ENCODE peak calls at places on chromosomes 13 and 19, in seven cellular contexts. One of them, this sample, is unnamed.

GRCh38 chr13:29733069-29733700 is 117.2 kb downstream of the UBL3 start:
- DNase-seq in M059J: peak; percentile 91
- DNase-seq in C1 segment of cervical spinal cord: no peak
- DNase-seq in iris pigment epithelial cell: no peak
- DNase-seq in A673: no peak
- DNase-seq in CD8-positive, alpha-beta T cell: no peak
- DNase-seq in testis: no peak
- DNase-seq in this sample: no peak

GRCh38 chr13:23748591-23748990 is 140.6 kb downstream of the MIPEP start:
- DNase-seq in M059J: no peak
- DNase-seq in C1 segment of cervical spinal cord: no peak
- DNase-seq in iris pigment epithelial cell: no peak
- DNase-seq in A673: no peak
- DNase-seq in CD8-positive, alpha-beta T cell: no peak
- DNase-seq in testis: no peak
- DNase-seq in this sample: no peak

GRCh38 chr13:42101821-42102580 is 53.6 kb downstream of the DGKH start:
- DNase-seq in M059J: peak; percentile 52
- DNase-seq in C1 segment of cervical spinal cord: no peak
- DNase-seq in iris pigment epithelial cell: no peak
- DNase-seq in A673: no peak
- DNase-seq in CD8-positive, alpha-beta T cell: no peak
- DNase-seq in testis: no peak
- DNase-seq in this sample: no peak

GRCh38 chr13:52830946-52831345 is 17.5 kb downstream of the PCDH8 start:
- DNase-seq in M059J: peak; percentile 8
- DNase-seq in C1 segment of cervical spinal cord: no peak
- DNase-seq in iris pigment epithelial cell: peak; percentile 36
- DNase-seq in A673: no peak
- DNase-seq in CD8-positive, alpha-beta T cell: no peak
- DNase-seq in testis: no peak
- DNase-seq in this sample: no peak

GRCh38 chr19:5406816-5407215 is 48.4 kb upstream of the ZNRF4 start:
- DNase-seq in M059J: no peak
- DNase-seq in C1 segment of cervical spinal cord: no peak
- DNase-seq in iris pigment epithelial cell: no peak
- DNase-seq in A673: no peak
- DNase-seq in CD8-positive, alpha-beta T cell: no peak
- DNase-seq in testis: no peak
- DNase-seq in this sample: no peak

GRCh38 chr13:50685491-50685890 is 158.0 kb downstream of the DLEU7 start:
- DNase-seq in M059J: peak; percentile 79
- DNase-seq in C1 segment of cervical spinal cord: peak; percentile 77
- DNase-seq in iris pigment epithelial cell: peak; percentile 81
- DNase-seq in A673: peak; percentile 79
- DNase-seq in CD8-positive, alpha-beta T cell: no peak
- DNase-seq in testis: peak; percentile 94
- DNase-seq in this sample: no peak

GRCh38 chr13:75256922-75257321 is 225.0 kb downstream of the TBC1D4 start:
- DNase-seq in M059J: peak; percentile 44
- DNase-seq in C1 segment of cervical spinal cord: no peak
- DNase-seq in iris pigment epithelial cell: no peak
- DNase-seq in A673: no peak
- DNase-seq in CD8-positive, alpha-beta T cell: no peak
- DNase-seq in testis: no peak
- DNase-seq in this sample: no peak

GRCh38 chr19:1455336-1456120 is 5.6 kb downstream of the APC2 start:
- DNase-seq in M059J: peak; percentile 39
- DNase-seq in C1 segment of cervical spinal cord: no peak
- DNase-seq in iris pigment epithelial cell: no peak
- DNase-seq in A673: peak; percentile 77
- DNase-seq in CD8-positive, alpha-beta T cell: peak; percentile 53
- DNase-seq in testis: peak; percentile 56
- DNase-seq in this sample: peak; percentile 65

GRCh38 chr19:44749318-44749717 is 810 bp downstream of the BCL3 start:
- DNase-seq in M059J: no peak
- DNase-seq in C1 segment of cervical spinal cord: no peak
- DNase-seq in iris pigment epithelial cell: no peak
- DNase-seq in A673: no peak
- DNase-seq in CD8-positive, alpha-beta T cell: no peak
- DNase-seq in testis: no peak
- DNase-seq in this sample: no peak

GRCh38 chr19:8401981-8402411 is 11.1 kb upstream of the MARCHF2 start:
- DNase-seq in M059J: no peak
- DNase-seq in C1 segment of cervical spinal cord: no peak
- DNase-seq in iris pigment epithelial cell: no peak
- DNase-seq in A673: no peak
- DNase-seq in CD8-positive, alpha-beta T cell: no peak
- DNase-seq in testis: no peak
- DNase-seq in this sample: no peak

GRCh38 chr13:25046985-25047660 is 48.8 kb upstream of the PABPC3 start:
- DNase-seq in M059J: peak; percentile 18
- DNase-seq in C1 segment of cervical spinal cord: peak; percentile 40
- DNase-seq in iris pigment epithelial cell: peak; percentile 22
- DNase-seq in A673: peak; percentile 56
- DNase-seq in CD8-positive, alpha-beta T cell: no peak
- DNase-seq in testis: no peak
- DNase-seq in this sample: no peak

GRCh38 chr19:22627526-22627925 is 6.6 kb upstream of the ZNF492 start:
- DNase-seq in M059J: no peak
- DNase-seq in C1 segment of cervical spinal cord: no peak
- DNase-seq in iris pigment epithelial cell: no peak
- DNase-seq in A673: no peak
- DNase-seq in CD8-positive, alpha-beta T cell: no peak
- DNase-seq in testis: no peak
- DNase-seq in this sample: no peak

GRCh38 chr13:90526711-90527110 is 820.8 kb upstream of the MIR17HG start:
- DNase-seq in M059J: no peak
- DNase-seq in C1 segment of cervical spinal cord: no peak
- DNase-seq in iris pigment epithelial cell: no peak
- DNase-seq in A673: no peak
- DNase-seq in CD8-positive, alpha-beta T cell: no peak
- DNase-seq in testis: no peak
- DNase-seq in this sample: no peak

GRCh38 chr19:40921005-40921897 is 39.2 kb upstream of the CYP2A7 start:
- DNase-seq in M059J: peak; percentile 85
- DNase-seq in C1 segment of cervical spinal cord: no peak
- DNase-seq in iris pigment epithelial cell: peak; percentile 3
- DNase-seq in A673: no peak
- DNase-seq in CD8-positive, alpha-beta T cell: no peak
- DNase-seq in testis: peak; percentile 36
- DNase-seq in this sample: no peak

GRCh38 chr13:108102771-108103170 is 112.6 kb downstream of the LIG4 start:
- DNase-seq in M059J: no peak
- DNase-seq in C1 segment of cervical spinal cord: no peak
- DNase-seq in iris pigment epithelial cell: peak; percentile 28
- DNase-seq in A673: peak; percentile 32
- DNase-seq in CD8-positive, alpha-beta T cell: no peak
- DNase-seq in testis: no peak
- DNase-seq in this sample: no peak

GRCh38 chr13:103948477-103948876 is 882.3 kb upstream of the SLC10A2 start:
- DNase-seq in M059J: peak; percentile 53
- DNase-seq in C1 segment of cervical spinal cord: no peak
- DNase-seq in iris pigment epithelial cell: peak; percentile 24
- DNase-seq in A673: no peak
- DNase-seq in CD8-positive, alpha-beta T cell: no peak
- DNase-seq in testis: no peak
- DNase-seq in this sample: no peak

GRCh38 chr13:95723428-95723827 is 46.5 kb downstream of the DNAJC3 start:
- DNase-seq in M059J: peak; percentile 1
- DNase-seq in C1 segment of cervical spinal cord: no peak
- DNase-seq in iris pigment epithelial cell: peak; percentile 10
- DNase-seq in A673: no peak
- DNase-seq in CD8-positive, alpha-beta T cell: no peak
- DNase-seq in testis: no peak
- DNase-seq in this sample: no peak

GRCh38 chr19:34994643-34995471 is 5.3 kb upstream of the GRAMD1A start:
- DNase-seq in M059J: no peak
- DNase-seq in C1 segment of cervical spinal cord: no peak
- DNase-seq in iris pigment epithelial cell: no peak
- DNase-seq in A673: no peak
- DNase-seq in CD8-positive, alpha-beta T cell: no peak
- DNase-seq in testis: peak; percentile 56
- DNase-seq in this sample: no peak

GRCh38 chr13:77338961-77339401 is 12.1 kb upstream of the MYCBP2 start:
- DNase-seq in M059J: no peak
- DNase-seq in C1 segment of cervical spinal cord: no peak
- DNase-seq in iris pigment epithelial cell: no peak
- DNase-seq in A673: no peak
- DNase-seq in CD8-positive, alpha-beta T cell: no peak
- DNase-seq in testis: no peak
- DNase-seq in this sample: no peak

GRCh38 chr13:78317030-78317429 is 286.3 kb downstream of the POU4F1 start:
- DNase-seq in M059J: peak; percentile 1
- DNase-seq in C1 segment of cervical spinal cord: no peak
- DNase-seq in iris pigment epithelial cell: no peak
- DNase-seq in A673: peak; percentile 60
- DNase-seq in CD8-positive, alpha-beta T cell: no peak
- DNase-seq in testis: no peak
- DNase-seq in this sample: no peak

GRCh38 chr13:25192052-25192451 is 20.0 kb upstream of the AMER2 start:
- DNase-seq in M059J: no peak
- DNase-seq in C1 segment of cervical spinal cord: no peak
- DNase-seq in iris pigment epithelial cell: no peak
- DNase-seq in A673: no peak
- DNase-seq in CD8-positive, alpha-beta T cell: no peak
- DNase-seq in testis: no peak
- DNase-seq in this sample: no peak

GRCh38 chr13:46624821-46625220 is 71.9 kb downstream of the LRCH1 start:
- DNase-seq in M059J: no peak
- DNase-seq in C1 segment of cervical spinal cord: no peak
- DNase-seq in iris pigment epithelial cell: no peak
- DNase-seq in A673: no peak
- DNase-seq in CD8-positive, alpha-beta T cell: no peak
- DNase-seq in testis: no peak
- DNase-seq in this sample: no peak

GRCh38 chr19:17213334-17213733 is 1.8 kb upstream of the USE1 start:
- DNase-seq in M059J: no peak
- DNase-seq in C1 segment of cervical spinal cord: no peak
- DNase-seq in iris pigment epithelial cell: no peak
- DNase-seq in A673: no peak
- DNase-seq in CD8-positive, alpha-beta T cell: no peak
- DNase-seq in testis: no peak
- DNase-seq in this sample: no peak

GRCh38 chr19:48746738-48747575 is at the start of gene IZUMO1:
- DNase-seq in M059J: peak; percentile 83
- DNase-seq in C1 segment of cervical spinal cord: peak; percentile 89
- DNase-seq in iris pigment epithelial cell: peak; percentile 94
- DNase-seq in A673: peak; percentile 95
- DNase-seq in CD8-positive, alpha-beta T cell: peak; percentile 37
- DNase-seq in testis: peak; percentile 94
- DNase-seq in this sample: peak; percentile 48

This sample was measured in CD8-positive, alpha-beta memory T cell.